ENCODE peak calls at places on chromosomes 5 and 9, in ten cellular contexts. M is astrocyte of the spinal cord, Z is cardiac fibroblast, K is fibroblast of mammary gland, I is adrenal gland, Q is GM23338, D is AG10803, S is aorta, L is IMR-90, C is right cardiac atrium. B is an unnamed sample.

GRCh38 chr9:127539259-127539981 is 72.7 kb upstream of the STXBP1 start:
- DNase-seq in Q (no peak), K (peak), L (peak), D (no peak), I (peak), C (peak), S (peak), M (no peak), Z (no peak), B (no peak)

GRCh38 chr5:30752015-30752414 is 441.5 kb upstream of the CDH6 start:
- DNase-seq in S (no peak), C (no peak), L (peak), D (no peak), I (no peak), Q (no peak), M (no peak), Z (no peak), K (no peak), B (no peak)

GRCh38 chr5:97929383-97929782 is 746.3 kb upstream of the RIOK2 start:
- DNase-seq in Z (peak), K (peak), Q (no peak), M (no peak), I (no peak), C (no peak), D (peak), S (no peak), L (peak), B (no peak)

GRCh38 chr5:14572384-14572783 is 9.2 kb upstream of the OTULINL start:
- DNase-seq in C (no peak), K (no peak), M (no peak), D (no peak), S (no peak), I (no peak), L (no peak), Z (no peak), Q (no peak), B (no peak)

GRCh38 chr5:77168884-77169254 is 41.6 kb upstream of the PDE8B start:
- DNase-seq in K (no peak), S (peak), Z (peak), Q (no peak), D (no peak), M (no peak), C (peak), L (no peak), I (peak), B (no peak)

GRCh38 chr9:112527959-112528358 is 41.3 kb downstream of the KIAA1958 start:
- DNase-seq in L (no peak), Z (no peak), I (no peak), M (no peak), C (no peak), S (no peak), Q (no peak), K (no peak), D (no peak), B (no peak)

GRCh38 chr5:41794478-41794877 is 75.7 kb downstream of the OXCT1 start:
- DNase-seq in K (peak), I (no peak), D (peak), Q (no peak), Z (peak), C (no peak), S (no peak), M (peak), L (peak), B (peak)

GRCh38 chr5:181160144-181160754 is 12.9 kb downstream of the OR2V2 start:
- DNase-seq in K (peak), I (no peak), L (peak), Z (peak), Q (peak), D (peak), C (peak), M (peak), S (peak), B (no peak)

GRCh38 chr9:134029248-134030226 is 4.3 kb downstream of the BRD3OS start:
- DNase-seq in S (peak), Z (no peak), I (peak), C (no peak), M (no peak), Q (no peak), K (no peak), L (no peak), D (no peak), B (no peak)

GRCh38 chr5:178272591-178272990 is 40.0 kb upstream of the PHYKPL start:
- DNase-seq in D (no peak), C (peak), S (no peak), M (no peak), Q (no peak), Z (no peak), I (no peak), K (no peak), L (no peak), B (no peak)

GRCh38 chr5:73274870-73275756 is 102.1 kb downstream of the TMEM174 start:
- DNase-seq in L (peak), D (peak), K (peak), C (peak), Z (no peak), S (no peak), M (peak), Q (no peak), I (peak), B (no peak)

GRCh38 chr9:75964431-75964830 is 74.0 kb downstream of the PCSK5 start:
- DNase-seq in M (no peak), L (no peak), Q (no peak), S (no peak), D (no peak), C (no peak), Z (peak), I (no peak), K (no peak), B (no peak)

GRCh38 chr5:14039063-14039462 is 94.6 kb upstream of the DNAH5 start:
- DNase-seq in S (no peak), M (peak), Z (peak), D (no peak), I (no peak), Q (no peak), C (no peak), L (peak), K (peak), B (no peak)

GRCh38 chr5:156475831-156476551 is 149.0 kb downstream of the SGCD start:
- DNase-seq in S (no peak), M (peak), L (peak), I (peak), Q (peak), D (peak), K (peak), Z (peak), C (peak), B (peak)

GRCh38 chr5:130652178-130652577 is 512.9 kb downstream of the HINT1 start:
- DNase-seq in I (no peak), M (peak), D (peak), Z (peak), C (no peak), Q (no peak), S (no peak), K (peak), L (no peak), B (peak)

GRCh38 chr5:73448072-73448432 is 525 bp downstream of the FOXD1 start:
- DNase-seq in D (no peak), K (no peak), Q (peak), C (peak), S (peak), L (no peak), I (no peak), M (no peak), Z (no peak), B (no peak)

GRCh38 chr5:179912951-179913350 is 5.3 kb upstream of the TBC1D9B start:
- DNase-seq in L (no peak), I (peak), S (no peak), Q (no peak), D (no peak), K (no peak), M (no peak), Z (no peak), C (no peak), B (no peak)

GRCh38 chr9:114452219-114453169 is 52.8 kb downstream of the WHRN start:
- DNase-seq in I (peak), D (no peak), L (no peak), M (no peak), S (no peak), Q (peak), Z (no peak), C (no peak), K (no peak), B (no peak)

GRCh38 chr9:131732636-131733340 is 7.1 kb downstream of the RAPGEF1 start:
- DNase-seq in L (no peak), Q (peak), Z (no peak), K (no peak), D (no peak), C (no peak), I (no peak), S (no peak), M (no peak), B (no peak)
- H3K4me3 ChIP-seq in L (no peak), Q (no peak), Z (no peak), K (no peak), D (no peak), C (no peak), I (no peak), S (no peak), M (no peak), B (no peak)

GRCh38 chr9:93250185-93250584 is 66.2 kb downstream of the WNK2 start:
- DNase-seq in I (no peak), Q (no peak), M (no peak), S (peak), D (no peak), L (no peak), K (no peak), Z (no peak), C (no peak), B (no peak)
- H3K4me3 ChIP-seq in I (no peak), Q (no peak), M (no peak), S (no peak), D (no peak), L (no peak), K (no peak), Z (no peak), C (no peak), B (no peak)

DNA sequence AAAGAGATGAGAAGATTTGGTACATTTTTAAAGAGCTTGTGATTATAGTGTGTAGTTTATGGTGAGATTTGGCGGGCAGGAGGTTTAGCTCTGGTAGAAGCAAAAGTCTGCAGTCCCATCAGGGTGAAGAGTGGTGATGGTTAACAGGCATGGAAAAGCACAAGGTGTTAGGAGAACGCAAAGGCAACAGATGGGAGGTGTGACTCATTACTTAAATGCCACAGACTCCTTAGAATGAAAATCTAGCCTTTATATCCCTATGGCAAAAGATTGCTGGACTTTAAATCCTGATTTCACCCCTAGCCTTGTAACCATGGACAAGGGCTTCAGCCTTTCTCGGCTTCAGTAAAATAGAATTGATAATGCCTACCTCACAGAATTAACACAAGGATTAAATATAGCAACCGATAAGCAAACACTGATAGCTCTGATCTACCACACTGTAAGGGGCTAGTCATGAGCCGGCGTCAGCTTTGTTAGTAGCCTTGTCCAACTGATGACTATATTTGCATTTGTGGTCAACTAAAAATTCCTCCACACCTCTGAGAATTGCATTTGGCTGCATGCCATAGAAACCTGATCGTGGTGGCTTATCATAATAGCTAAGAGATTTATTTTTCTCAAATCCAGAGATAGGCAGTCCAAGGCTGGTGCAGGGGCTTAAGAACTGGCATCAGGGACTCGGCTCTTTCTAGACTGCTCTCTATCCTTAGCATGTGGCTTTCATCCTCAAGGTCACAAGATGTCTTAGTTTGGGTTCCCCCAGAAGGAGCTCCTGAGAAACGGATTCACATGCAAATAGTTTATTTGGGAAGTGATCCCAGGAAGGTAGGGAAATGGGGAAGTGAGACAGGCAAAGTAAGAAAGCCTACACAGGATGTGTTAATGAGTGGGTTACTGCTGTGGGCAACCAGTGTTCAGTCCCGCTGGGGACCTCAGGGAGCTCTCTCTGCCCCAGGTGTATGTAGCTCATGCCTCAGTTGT is 19.6 kb downstream of the MFAP3 start:
- DNase-seq in D (no peak), K (peak), L (peak), C (no peak), M (peak), I (no peak), S (no peak), Q (no peak), Z (peak), B (peak)
- H3K4me3 ChIP-seq in D (no peak), K (no peak), L (no peak), C (no peak), M (no peak), I (no peak), S (no peak), Q (no peak), Z (no peak), B (no peak)

GRCh38 chr5:149409268-149409948 is 30.3 kb upstream of the IL17B start:
- DNase-seq in L (no peak), K (no peak), M (no peak), Z (peak), I (peak), D (peak), S (peak), Q (peak), C (no peak), B (no peak)
- H3K4me3 ChIP-seq in L (peak), K (no peak), M (peak), Z (peak), I (no peak), D (peak), S (peak), Q (no peak), C (peak), B (no peak)

DNA sequence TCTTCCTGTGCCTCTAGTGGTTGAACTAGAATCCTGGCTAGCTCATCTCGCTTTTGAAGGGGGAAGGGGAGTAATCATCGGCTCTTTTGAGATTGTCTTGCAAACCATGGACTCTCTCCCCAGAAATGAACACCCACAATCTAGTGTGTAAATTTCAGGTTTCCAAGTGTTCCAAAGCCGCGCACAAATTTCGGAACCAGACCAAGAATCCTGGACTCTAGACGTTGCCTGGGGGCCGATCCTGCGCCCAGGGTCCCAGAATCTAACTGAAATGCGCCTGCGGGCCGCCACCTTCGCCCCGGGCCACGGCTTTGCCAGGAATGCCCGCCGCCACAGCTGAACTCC is 4.8 kb upstream of the FOXE1 start:
- DNase-seq in S (no peak), K (no peak), D (no peak), I (no peak), C (no peak), Z (no peak), L (no peak), Q (peak), M (no peak), B (no peak)
- H3K4me3 ChIP-seq in S (no peak), K (no peak), D (no peak), I (no peak), C (no peak), Z (no peak), L (no peak), Q (peak), M (no peak), B (no peak)

GRCh38 chr5:567664-568060 is 43.4 kb upstream of the SLC9A3 start:
- DNase-seq in I (no peak), Q (no peak), K (no peak), S (no peak), M (no peak), Z (no peak), C (no peak), L (no peak), D (no peak), B (no peak)

GRCh38 chr5:568809-569208 is 43.3 kb upstream of the CEP72 start:
- DNase-seq in K (no peak), C (no peak), Z (no peak), D (no peak), S (no peak), L (no peak), M (no peak), Q (no peak), I (no peak), B (no peak)

GRCh38 chr5:566636-567309 is 42.5 kb upstream of the SLC9A3 start:
- DNase-seq in S (no peak), C (no peak), K (no peak), D (no peak), M (no peak), Q (no peak), I (no peak), L (no peak), Z (no peak), B (no peak)

GRCh38 chr5:568061-568781 is 43.9 kb upstream of the CEP72 start:
- DNase-seq in C (no peak), D (no peak), I (no peak), S (no peak), Z (no peak), Q (no peak), L (no peak), K (no peak), M (no peak), B (no peak)

DNA sequence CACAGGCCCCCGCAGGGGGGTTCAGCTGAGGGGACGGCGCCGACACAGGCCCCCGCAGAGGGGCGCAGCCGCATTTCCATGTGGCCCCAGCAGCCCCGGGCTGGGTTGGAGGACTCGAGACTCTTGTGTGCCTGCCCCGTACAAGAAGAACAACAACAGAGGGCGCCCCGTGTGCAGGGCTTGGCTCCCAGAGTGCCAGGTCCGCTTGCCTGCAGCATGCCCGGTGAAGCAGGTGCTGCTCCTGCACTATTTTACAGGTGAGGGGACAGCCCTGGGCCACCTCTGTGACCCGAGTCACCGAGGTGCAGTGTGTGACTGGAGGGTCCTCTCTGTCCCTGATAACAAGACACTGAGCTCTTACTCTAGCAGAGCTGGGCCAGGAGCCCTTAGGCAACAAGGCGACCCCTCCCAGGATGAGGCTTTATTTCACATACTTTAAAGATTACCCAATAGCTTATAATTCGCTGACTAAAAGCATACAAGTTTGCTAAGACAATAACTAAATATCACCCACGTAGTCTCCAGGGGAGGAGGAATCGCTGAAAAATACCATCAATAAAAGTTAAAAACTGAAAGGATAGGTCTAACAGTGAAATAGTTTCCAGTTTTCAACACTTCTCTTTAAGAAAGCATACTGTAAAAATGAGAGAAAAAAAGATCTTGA is 41.7 kb upstream of the SLC9A3 start:
- DNase-seq in S (no peak), M (peak), Z (peak), C (no peak), I (no peak), L (peak), K (peak), Q (peak), D (peak), B (no peak)
- H3K4me3 ChIP-seq in S (no peak), M (no peak), Z (no peak), C (no peak), I (no peak), L (no peak), K (no peak), Q (peak), D (no peak), B (no peak)

GRCh38 chr9:108551030-108551964 is 304.5 kb downstream of the ACTL7B start:
- DNase-seq in K (peak), S (no peak), Z (peak), C (no peak), M (peak), L (peak), D (peak), I (peak), Q (peak), B (peak)
- H3K4me3 ChIP-seq in K (no peak), S (no peak), Z (no peak), C (no peak), M (no peak), L (no peak), D (peak), I (no peak), Q (no peak), B (no peak)

B was measured in astrocyte of the cerebellum.